ENCODE peak calls at places on chromosomes 13 and 19, in nine cellular contexts. B, T, A, V, H, O, M, J and R are unnamed samples.

GRCh38 chr13:109743706-109744453 is 42.5 kb downstream of the IRS2 start:
- DNase-seq in B (peak), T (peak), A (no peak), V (no peak), H (peak), O (no peak), M (no peak), J (no peak), R (no peak)

GRCh38 chr13:30569901-30570576 is 47.7 kb upstream of the USPL1 start:
- DNase-seq in B (peak), T (no peak), A (peak), V (no peak), H (peak), O (no peak), M (peak), J (no peak), R (no peak)

GRCh38 chr19:19185853-19186728 is 5.9 kb downstream of the BORCS8 start:
- DNase-seq in B (peak), T (peak), A (no peak), V (peak), H (peak), O (no peak), M (peak), J (no peak), R (peak)

GRCh38 chr13:114009590-114010400 is 35.9 kb upstream of the C13orf46 start:
- DNase-seq in B (no peak), T (no peak), A (no peak), V (no peak), H (no peak), O (peak), M (no peak), J (no peak), R (no peak)

GRCh38 chr13:33751151-33751550 is 66.8 kb upstream of the RFC3 start:
- DNase-seq in B (peak), T (no peak), A (no peak), V (no peak), H (no peak), O (no peak), M (no peak), J (no peak), R (no peak)

GRCh38 chr19:18292460-18292809 is 11.0 kb upstream of the JUND start:
- DNase-seq in B (no peak), T (no peak), A (peak), V (no peak), H (peak), O (no peak), M (no peak), J (no peak), R (peak)

GRCh38 chr13:60509601-60510386 is 112.8 kb downstream of the TDRD3 start:
- DNase-seq in B (peak), T (no peak), A (no peak), V (no peak), H (no peak), O (no peak), M (no peak), J (no peak), R (no peak)

GRCh38 chr13:24270639-24271131 is 38.7 kb upstream of the C1QTNF9 start:
- DNase-seq in B (peak), T (peak), A (no peak), V (no peak), H (peak), O (peak), M (peak), J (peak), R (peak)

GRCh38 chr13:25971077-25971476 is 80.7 kb downstream of the SHISA2 start:
- DNase-seq in B (no peak), T (no peak), A (no peak), V (no peak), H (no peak), O (no peak), M (no peak), J (no peak), R (no peak)

GRCh38 chr13:114007566-114007965 is 33.7 kb upstream of the C13orf46 start:
- DNase-seq in B (no peak), T (no peak), A (no peak), V (no peak), H (no peak), O (peak), M (no peak), J (no peak), R (no peak)

GRCh38 chr19:41027273-41027967 is 36.3 kb downstream of the CYP2B6 start:
- DNase-seq in B (no peak), T (no peak), A (no peak), V (no peak), H (no peak), O (no peak), M (no peak), J (no peak), R (no peak)

GRCh38 chr13:113096745-113097305 is 8.8 kb upstream of the F7 start:
- DNase-seq in B (no peak), T (no peak), A (no peak), V (no peak), H (no peak), O (no peak), M (no peak), J (no peak), R (no peak)

GRCh38 chr19:42131149-42132029 is 857 bp downstream of the POU2F2 start:
- DNase-seq in B (no peak), T (no peak), A (no peak), V (no peak), H (no peak), O (no peak), M (no peak), J (no peak), R (no peak)

GRCh38 chr19:7595466-7596133 is at the start of gene CAMSAP3:
- DNase-seq in B (peak), T (peak), A (no peak), V (peak), H (peak), O (no peak), M (peak), J (no peak), R (peak)

GRCh38 chr13:67632590-67632989 is 402.5 kb upstream of the PCDH9 start:
- DNase-seq in B (peak), T (no peak), A (no peak), V (no peak), H (no peak), O (no peak), M (no peak), J (no peak), R (no peak)

GRCh38 chr13:89465366-89465765 is 1794.2 kb downstream of the SLITRK5 start:
- DNase-seq in B (peak), T (no peak), A (no peak), V (no peak), H (no peak), O (no peak), M (no peak), J (no peak), R (no peak)

GRCh38 chr19:39327990-39328705 is 7.5 kb upstream of the LRFN1 start:
- DNase-seq in B (peak), T (peak), A (peak), V (peak), H (peak), O (peak), M (peak), J (no peak), R (peak)

GRCh38 chr13:43363156-43363918 is 340.0 kb downstream of the DNAJC15 start:
- DNase-seq in B (peak), T (no peak), A (no peak), V (no peak), H (no peak), O (no peak), M (no peak), J (no peak), R (no peak)

GRCh38 chr13:113989585-113990300 is 15.9 kb upstream of the C13orf46 start:
- DNase-seq in B (no peak), T (no peak), A (no peak), V (no peak), H (no peak), O (peak), M (no peak), J (no peak), R (no peak)

GRCh38 chr13:113070855-113071254 is 34.7 kb upstream of the F7 start:
- DNase-seq in B (no peak), T (no peak), A (no peak), V (no peak), H (no peak), O (no peak), M (no peak), J (no peak), R (no peak)

GRCh38 chr13:98942485-98942884 is 35.4 kb downstream of the DOCK9 start:
- DNase-seq in B (no peak), T (no peak), A (no peak), V (no peak), H (no peak), O (peak), M (no peak), J (no peak), R (no peak)

GRCh38 chr19:53132231-53132991 is at the start of gene ZNF415:
- DNase-seq in B (peak), T (no peak), A (peak), V (peak), H (peak), O (peak), M (no peak), J (no peak), R (peak)

GRCh38 chr13:27125357-27126282 is 46.0 kb downstream of the USP12 start:
- DNase-seq in B (no peak), T (no peak), A (no peak), V (no peak), H (no peak), O (no peak), M (peak), J (no peak), R (no peak)

GRCh38 chr13:27953671-27954405 is 15.3 kb downstream of the CDX2 start:
- DNase-seq in B (peak), T (peak), A (peak), V (peak), H (peak), O (peak), M (peak), J (no peak), R (peak)

GRCh38 chr13:19596960-19597361 is 35.6 kb upstream of the TPTE2 start:
- DNase-seq in B (no peak), T (peak), A (no peak), V (no peak), H (no peak), O (no peak), M (peak), J (no peak), R (no peak)

GRCh38 chr13:28116736-28117135 is 16.4 kb upstream of the FLT3 start:
- DNase-seq in B (no peak), T (no peak), A (no peak), V (no peak), H (no peak), O (no peak), M (no peak), J (no peak), R (no peak)

GRCh38 chr13:46134961-46135522 is 30.2 kb upstream of the CPB2 start:
- DNase-seq in B (no peak), T (peak), A (peak), V (no peak), H (no peak), O (no peak), M (peak), J (no peak), R (no peak)

GRCh38 chr19:56917998-56918397 is 77.5 kb upstream of the PEG3 start:
- DNase-seq in B (no peak), T (no peak), A (no peak), V (no peak), H (no peak), O (no peak), M (peak), J (no peak), R (no peak)

GRCh38 chr13:32650705-32651311 is 64.6 kb downstream of the PDS5B start:
- DNase-seq in B (peak), T (peak), A (no peak), V (no peak), H (peak), O (no peak), M (peak), J (no peak), R (peak)

GRCh38 chr19:46224773-46225172 is 4.8 kb upstream of the IGFL1 start:
- DNase-seq in B (no peak), T (no peak), A (no peak), V (no peak), H (no peak), O (no peak), M (no peak), J (no peak), R (no peak)

GRCh38 chr19:48821633-48822032 is 10.8 kb upstream of the BCAT2 start:
- DNase-seq in B (no peak), T (no peak), A (no peak), V (no peak), H (no peak), O (no peak), M (no peak), J (no peak), R (no peak)

GRCh38 chr13:21230516-21230915 is 54.1 kb downstream of the MRPL57 start:
- DNase-seq in B (no peak), T (no peak), A (no peak), V (no peak), H (no peak), O (no peak), M (no peak), J (no peak), R (no peak)

GRCh38 chr13:109606404-109607028 is 179.9 kb downstream of the IRS2 start:
- DNase-seq in B (no peak), T (no peak), A (no peak), V (no peak), H (no peak), O (no peak), M (no peak), J (no peak), R (no peak)

GRCh38 chr13:101267656-101268055 is 148.7 kb downstream of the NALCN start:
- DNase-seq in B (peak), T (no peak), A (no peak), V (no peak), H (no peak), O (no peak), M (no peak), J (no peak), R (no peak)

DNA sequence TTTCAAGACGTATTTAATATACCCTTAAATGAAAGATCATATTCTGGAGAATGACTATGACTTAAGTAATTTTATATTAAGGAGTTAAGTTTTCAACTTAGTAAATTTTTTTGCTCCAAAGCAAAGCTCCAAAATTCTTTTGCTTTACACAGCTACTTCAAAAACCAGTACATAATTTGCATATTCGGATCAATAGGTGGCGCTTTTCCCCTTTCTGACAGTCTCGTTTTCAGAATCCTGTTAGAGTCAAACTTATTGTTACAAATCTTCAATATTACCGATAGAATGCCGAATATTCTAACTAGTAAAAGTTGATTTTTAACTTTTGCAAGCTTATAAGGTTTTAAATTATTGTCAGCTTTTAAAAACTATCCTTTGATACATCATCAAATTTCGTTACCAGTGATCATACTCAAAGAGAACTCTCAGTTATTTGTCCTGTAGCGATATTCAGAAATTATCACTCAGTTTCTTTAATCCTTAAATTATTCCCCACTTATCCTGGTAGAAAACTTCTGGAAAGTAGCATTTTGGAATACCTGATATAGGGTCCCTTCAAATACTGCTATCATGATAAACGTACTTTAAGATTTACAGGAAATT is 852.7 kb upstream of the KLHL1 start:
- DNase-seq in B (peak), T (no peak), A (no peak), V (no peak), H (no peak), O (no peak), M (peak), J (no peak), R (peak)
- TF ChIP-seq CTCF in B (peak), T (no peak), A (peak), V (peak), H (peak), O (no peak), M (peak), J (no peak), R (peak)

DNA sequence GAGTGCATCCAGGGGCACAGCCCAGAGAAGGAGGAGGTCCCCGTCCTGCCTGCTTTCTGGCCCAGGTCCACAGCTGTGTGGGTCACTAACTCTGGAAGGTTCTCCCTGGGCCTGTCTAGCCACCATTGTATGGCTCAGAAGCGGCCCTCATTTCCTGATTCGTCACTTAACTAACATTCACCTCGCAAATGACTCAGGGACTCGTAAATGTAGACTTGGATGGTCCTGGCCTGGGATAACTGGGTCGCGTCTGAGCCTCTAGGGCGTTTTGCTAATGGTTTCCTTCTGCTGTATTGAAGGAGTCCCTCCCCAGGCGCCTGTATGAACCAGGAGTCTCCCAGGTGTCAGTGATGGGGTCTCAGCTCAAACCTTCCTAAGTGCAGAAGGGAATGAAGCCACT is 162.8 kb downstream of the ZNF536 start:
- DNase-seq in B (no peak), T (no peak), A (no peak), V (no peak), H (no peak), O (no peak), M (no peak), J (no peak), R (no peak)
- TF ChIP-seq CTCF in B (no peak), T (no peak), A (no peak), V (no peak), H (no peak), O (no peak), M (no peak), J (no peak), R (no peak)

DNA sequence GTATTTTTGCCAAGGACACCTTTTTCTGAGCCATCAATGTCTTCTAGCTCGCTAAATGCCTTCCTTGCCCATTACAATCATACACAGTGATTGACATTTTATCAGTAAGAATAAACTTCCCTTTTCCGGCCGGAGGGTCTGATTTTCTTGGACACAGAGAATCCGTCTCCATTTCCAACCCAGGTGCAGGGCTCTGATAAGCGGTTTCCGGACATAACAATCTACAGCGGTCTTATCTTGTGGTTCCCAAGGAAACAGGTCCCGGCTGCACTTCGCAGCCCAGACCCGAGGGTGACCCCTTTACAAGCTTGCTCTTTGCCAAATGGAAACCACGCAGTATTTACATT is 5.1 kb upstream of the ZNF77 start:
- DNase-seq in B (peak), T (peak), A (no peak), V (no peak), H (no peak), O (no peak), M (peak), J (no peak), R (no peak)
- TF ChIP-seq CTCF in B (no peak), T (no peak), A (no peak), V (no peak), H (no peak), O (no peak), M (no peak), J (no peak), R (no peak)

GRCh38 chr13:57925250-57925649 is 293.7 kb downstream of the PCDH17 start:
- DNase-seq in B (no peak), T (no peak), A (no peak), V (no peak), H (no peak), O (no peak), M (no peak), J (no peak), R (no peak)
- TF ChIP-seq CTCF in B (no peak), T (no peak), A (no peak), V (no peak), H (no peak), O (no peak), M (no peak), J (no peak), R (no peak)

GRCh38 chr19:9494096-9494495 is 4.3 kb downstream of the ZNF560 start:
- DNase-seq in B (no peak), T (no peak), A (no peak), V (no peak), H (no peak), O (no peak), M (no peak), J (no peak), R (no peak)

GRCh38 chr19:9500796-9501195 is 2.4 kb upstream of the ZNF560 start:
- DNase-seq in B (no peak), T (no peak), A (no peak), V (no peak), H (no peak), O (no peak), M (no peak), J (no peak), R (no peak)

DNA sequence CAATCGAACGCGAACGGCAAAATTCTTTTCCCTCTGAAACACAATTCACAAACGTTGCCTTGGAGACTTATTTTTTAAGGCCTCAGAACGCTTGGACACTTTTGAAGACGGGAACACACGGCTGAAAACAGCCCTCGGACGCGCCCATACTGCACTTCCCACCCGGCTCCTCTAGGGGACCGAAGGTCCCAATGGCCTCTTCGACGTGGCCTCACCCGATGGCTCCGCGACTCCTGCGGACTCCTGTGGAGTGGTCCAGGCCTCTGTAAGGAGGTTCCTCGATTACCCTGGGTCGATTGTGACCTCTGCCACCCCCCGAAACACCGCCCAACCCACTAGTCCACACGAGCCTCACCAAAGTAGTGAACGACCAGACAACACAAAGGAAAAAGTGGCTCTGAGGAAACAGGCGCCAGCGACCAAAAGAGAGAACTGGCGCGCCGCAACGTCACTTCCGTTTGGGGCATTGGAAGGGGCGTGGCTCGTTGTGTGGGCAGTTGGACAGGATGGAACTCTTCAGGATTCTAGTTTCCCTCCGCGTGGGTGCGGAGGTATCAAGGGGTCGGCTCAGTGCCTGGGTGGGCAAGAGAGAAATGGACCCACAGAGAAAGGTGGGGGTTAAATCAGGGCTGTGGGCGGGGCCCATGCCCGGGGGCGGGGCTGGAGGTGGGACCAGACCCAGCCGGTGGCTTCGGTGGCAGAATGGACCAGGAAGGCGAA is at the start of gene ZNF560:
- DNase-seq in B (peak), T (no peak), A (no peak), V (no peak), H (no peak), O (no peak), M (no peak), J (no peak), R (no peak)
- TF ChIP-seq CTCF in B (peak), T (no peak), A (no peak), V (no peak), H (no peak), O (no peak), M (no peak), J (no peak), R (no peak)

GRCh38 chr13:64154514-64154913 is 2738.9 kb upstream of the PCDH20 start:
- DNase-seq in B (peak), T (no peak), A (no peak), V (no peak), H (no peak), O (no peak), M (no peak), J (no peak), R (no peak)
- TF ChIP-seq CTCF in B (peak), T (no peak), A (no peak), V (no peak), H (no peak), O (no peak), M (no peak), J (no peak), R (peak)